ENCODE peak calls at places on chromosomes 6 and 20, in eight cellular contexts. One of them, this sample, is unnamed.

GRCh38 chr6:366972-367794 is 24.4 kb upstream of the IRF4 start:
- DNase-seq in GM12864: no peak
- DNase-seq in upper lobe of right lung: no peak
- DNase-seq in CD4-positive, alpha-beta T cell: no peak
- DNase-seq in WERI-Rb-1: no peak
- DNase-seq in mucosa of descending colon: peak
- DNase-seq in MCF 10A: no peak
- DNase-seq in endodermal cell: no peak
- DNase-seq in this sample: no peak

GRCh38 chr6:29834564-29835436 is 7.2 kb downstream of the HLA-G start:
- DNase-seq in GM12864: no peak
- DNase-seq in upper lobe of right lung: no peak
- DNase-seq in endodermal cell: peak
- DNase-seq in MCF 10A: peak
- DNase-seq in WERI-Rb-1: peak
- DNase-seq in mucosa of descending colon: no peak
- DNase-seq in CD4-positive, alpha-beta T cell: peak
- DNase-seq in this sample: peak

GRCh38 chr20:51687071-51687470 is 81.1 kb downstream of the ATP9A start:
- DNase-seq in GM12864: no peak
- DNase-seq in mucosa of descending colon: no peak
- DNase-seq in MCF 10A: peak
- DNase-seq in endodermal cell: no peak
- DNase-seq in upper lobe of right lung: no peak
- DNase-seq in WERI-Rb-1: no peak
- DNase-seq in CD4-positive, alpha-beta T cell: no peak
- DNase-seq in this sample: no peak

GRCh38 chr6:65045801-65046200 is 661.2 kb downstream of the EYS start:
- DNase-seq in WERI-Rb-1: no peak
- DNase-seq in mucosa of descending colon: no peak
- DNase-seq in CD4-positive, alpha-beta T cell: no peak
- DNase-seq in GM12864: no peak
- DNase-seq in MCF 10A: no peak
- DNase-seq in upper lobe of right lung: no peak
- DNase-seq in endodermal cell: no peak
- DNase-seq in this sample: no peak

GRCh38 chr6:157517601-157518359 is 136.8 kb downstream of the ZDHHC14 start:
- DNase-seq in GM12864: no peak
- DNase-seq in mucosa of descending colon: no peak
- DNase-seq in WERI-Rb-1: peak
- DNase-seq in endodermal cell: no peak
- DNase-seq in MCF 10A: no peak
- DNase-seq in CD4-positive, alpha-beta T cell: no peak
- DNase-seq in upper lobe of right lung: no peak
- DNase-seq in this sample: no peak

GRCh38 chr20:61263084-61263695 is 11.1 kb downstream of the CDH4 start:
- DNase-seq in endodermal cell: peak
- DNase-seq in mucosa of descending colon: no peak
- DNase-seq in MCF 10A: peak
- DNase-seq in upper lobe of right lung: no peak
- DNase-seq in WERI-Rb-1: no peak
- DNase-seq in CD4-positive, alpha-beta T cell: no peak
- DNase-seq in GM12864: no peak
- DNase-seq in this sample: no peak

GRCh38 chr6:5302995-5303622 is 41.8 kb downstream of the FARS2 start:
- DNase-seq in upper lobe of right lung: peak
- DNase-seq in endodermal cell: peak
- DNase-seq in WERI-Rb-1: peak
- DNase-seq in GM12864: peak
- DNase-seq in MCF 10A: peak
- DNase-seq in CD4-positive, alpha-beta T cell: peak
- DNase-seq in mucosa of descending colon: peak
- DNase-seq in this sample: peak

GRCh38 chr6:28648035-28648877 is 122.6 kb downstream of the GPX5 start:
- DNase-seq in WERI-Rb-1: peak
- DNase-seq in endodermal cell: peak
- DNase-seq in MCF 10A: peak
- DNase-seq in mucosa of descending colon: no peak
- DNase-seq in upper lobe of right lung: no peak
- DNase-seq in CD4-positive, alpha-beta T cell: no peak
- DNase-seq in GM12864: peak
- DNase-seq in this sample: peak

GRCh38 chr20:18722381-18722780 is 91.2 kb upstream of the SCP2D1 start:
- DNase-seq in MCF 10A: no peak
- DNase-seq in WERI-Rb-1: no peak
- DNase-seq in GM12864: no peak
- DNase-seq in CD4-positive, alpha-beta T cell: no peak
- DNase-seq in endodermal cell: no peak
- DNase-seq in mucosa of descending colon: no peak
- DNase-seq in upper lobe of right lung: no peak
- DNase-seq in this sample: no peak

GRCh38 chr6:131787079-131787478 is 20.7 kb upstream of the ENPP1 start:
- DNase-seq in endodermal cell: no peak
- DNase-seq in GM12864: no peak
- DNase-seq in WERI-Rb-1: no peak
- DNase-seq in upper lobe of right lung: no peak
- DNase-seq in CD4-positive, alpha-beta T cell: no peak
- DNase-seq in MCF 10A: no peak
- DNase-seq in mucosa of descending colon: no peak
- DNase-seq in this sample: no peak

GRCh38 chr6:131784561-131784960 is 23.3 kb upstream of the ENPP1 start:
- DNase-seq in MCF 10A: no peak
- DNase-seq in WERI-Rb-1: no peak
- DNase-seq in mucosa of descending colon: no peak
- DNase-seq in upper lobe of right lung: no peak
- DNase-seq in GM12864: no peak
- DNase-seq in endodermal cell: no peak
- DNase-seq in CD4-positive, alpha-beta T cell: no peak
- DNase-seq in this sample: no peak

GRCh38 chr6:131789219-131789618 is 18.6 kb upstream of the ENPP1 start:
- DNase-seq in GM12864: no peak
- DNase-seq in MCF 10A: no peak
- DNase-seq in upper lobe of right lung: no peak
- DNase-seq in endodermal cell: no peak
- DNase-seq in WERI-Rb-1: no peak
- DNase-seq in mucosa of descending colon: no peak
- DNase-seq in CD4-positive, alpha-beta T cell: no peak
- DNase-seq in this sample: no peak

GRCh38 chr6:131792091-131792496 is 15.7 kb upstream of the ENPP1 start:
- DNase-seq in GM12864: no peak
- DNase-seq in endodermal cell: peak
- DNase-seq in mucosa of descending colon: no peak
- DNase-seq in MCF 10A: peak
- DNase-seq in upper lobe of right lung: no peak
- DNase-seq in CD4-positive, alpha-beta T cell: no peak
- DNase-seq in WERI-Rb-1: no peak
- DNase-seq in this sample: no peak

DNA sequence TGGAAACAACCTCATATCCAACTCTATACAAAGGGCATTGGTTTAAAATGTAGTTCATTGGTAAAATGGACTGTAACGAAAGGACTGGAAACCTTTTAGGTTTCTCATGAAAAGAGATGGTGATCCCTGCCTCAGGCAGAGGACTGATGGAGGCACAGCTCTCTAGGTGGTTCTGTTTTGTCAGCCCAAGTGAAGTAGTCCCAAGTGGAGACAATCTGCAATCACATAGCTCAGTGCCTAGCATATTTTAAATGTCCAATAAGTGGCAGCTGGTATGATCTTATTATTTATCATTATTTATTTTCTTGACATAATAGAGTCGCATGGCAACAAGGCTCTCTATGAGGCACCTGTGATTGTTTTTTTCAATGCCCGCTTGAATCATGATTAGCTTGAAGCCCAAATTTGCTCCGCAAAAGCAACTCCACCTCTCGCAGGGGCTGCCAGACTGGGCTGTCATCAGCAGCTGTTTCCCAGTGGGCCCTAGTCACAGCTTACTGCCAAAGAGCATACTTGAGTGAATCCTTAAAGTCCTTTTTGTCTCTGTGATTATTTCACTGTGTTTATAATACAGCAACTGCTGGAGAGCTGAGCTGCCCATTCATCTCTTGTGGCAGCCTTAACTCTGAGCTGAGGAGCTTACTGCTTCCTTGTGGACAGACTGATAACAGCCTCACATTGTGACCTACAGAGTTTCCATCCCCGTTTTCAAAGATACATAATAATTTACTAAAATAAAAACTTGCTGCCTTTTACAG is 19.7 kb upstream of the ENPP1 start:
- DNase-seq in MCF 10A: no peak
- DNase-seq in GM12864: no peak
- DNase-seq in CD4-positive, alpha-beta T cell: no peak
- DNase-seq in endodermal cell: peak
- DNase-seq in WERI-Rb-1: no peak
- DNase-seq in upper lobe of right lung: no peak
- DNase-seq in mucosa of descending colon: no peak
- DNase-seq in this sample: no peak
- TF ChIP-seq CTCF in MCF 10A: no peak
- TF ChIP-seq CTCF in GM12864: no peak
- TF ChIP-seq CTCF in CD4-positive, alpha-beta T cell: no peak
- TF ChIP-seq CTCF in endodermal cell: peak
- TF ChIP-seq CTCF in WERI-Rb-1: no peak
- TF ChIP-seq CTCF in upper lobe of right lung: no peak
- TF ChIP-seq CTCF in mucosa of descending colon: no peak
- TF ChIP-seq CTCF in this sample: no peak

GRCh38 chr6:92759195-92759594 is 660.2 kb downstream of the EPHA7 start:
- DNase-seq in endodermal cell: no peak
- DNase-seq in GM12864: no peak
- DNase-seq in WERI-Rb-1: no peak
- DNase-seq in mucosa of descending colon: no peak
- DNase-seq in CD4-positive, alpha-beta T cell: no peak
- DNase-seq in MCF 10A: no peak
- DNase-seq in upper lobe of right lung: no peak
- DNase-seq in this sample: no peak

GRCh38 chr6:92756912-92757311 is 662.4 kb downstream of the EPHA7 start:
- DNase-seq in GM12864: no peak
- DNase-seq in MCF 10A: peak
- DNase-seq in WERI-Rb-1: no peak
- DNase-seq in mucosa of descending colon: no peak
- DNase-seq in endodermal cell: no peak
- DNase-seq in CD4-positive, alpha-beta T cell: no peak
- DNase-seq in upper lobe of right lung: no peak
- DNase-seq in this sample: no peak

GRCh38 chr6:92767101-92767500 is 652.3 kb downstream of the EPHA7 start:
- DNase-seq in MCF 10A: no peak
- DNase-seq in endodermal cell: no peak
- DNase-seq in CD4-positive, alpha-beta T cell: no peak
- DNase-seq in upper lobe of right lung: no peak
- DNase-seq in GM12864: no peak
- DNase-seq in WERI-Rb-1: no peak
- DNase-seq in mucosa of descending colon: no peak
- DNase-seq in this sample: no peak

GRCh38 chr6:92757926-92758325 is 661.4 kb downstream of the EPHA7 start:
- DNase-seq in endodermal cell: no peak
- DNase-seq in WERI-Rb-1: no peak
- DNase-seq in upper lobe of right lung: no peak
- DNase-seq in MCF 10A: no peak
- DNase-seq in CD4-positive, alpha-beta T cell: no peak
- DNase-seq in mucosa of descending colon: no peak
- DNase-seq in GM12864: no peak
- DNase-seq in this sample: no peak

GRCh38 chr6:92762414-92763374 is 656.7 kb downstream of the EPHA7 start:
- DNase-seq in mucosa of descending colon: no peak
- DNase-seq in MCF 10A: peak
- DNase-seq in upper lobe of right lung: no peak
- DNase-seq in endodermal cell: no peak
- DNase-seq in WERI-Rb-1: no peak
- DNase-seq in CD4-positive, alpha-beta T cell: no peak
- DNase-seq in GM12864: no peak
- DNase-seq in this sample: no peak
- TF ChIP-seq CTCF in mucosa of descending colon: no peak
- TF ChIP-seq CTCF in MCF 10A: no peak
- TF ChIP-seq CTCF in upper lobe of right lung: no peak
- TF ChIP-seq CTCF in endodermal cell: no peak
- TF ChIP-seq CTCF in WERI-Rb-1: no peak
- TF ChIP-seq CTCF in CD4-positive, alpha-beta T cell: no peak
- TF ChIP-seq CTCF in GM12864: no peak
- TF ChIP-seq CTCF in this sample: no peak

GRCh38 chr20:462199-462991 is at the start of gene TBC1D20:
- DNase-seq in mucosa of descending colon: peak
- DNase-seq in MCF 10A: peak
- DNase-seq in WERI-Rb-1: peak
- DNase-seq in upper lobe of right lung: peak
- DNase-seq in GM12864: peak
- DNase-seq in endodermal cell: peak
- DNase-seq in CD4-positive, alpha-beta T cell: peak
- DNase-seq in this sample: peak
- TF ChIP-seq CTCF in mucosa of descending colon: no peak
- TF ChIP-seq CTCF in MCF 10A: no peak
- TF ChIP-seq CTCF in WERI-Rb-1: peak
- TF ChIP-seq CTCF in upper lobe of right lung: no peak
- TF ChIP-seq CTCF in GM12864: peak
- TF ChIP-seq CTCF in endodermal cell: peak
- TF ChIP-seq CTCF in CD4-positive, alpha-beta T cell: peak
- TF ChIP-seq CTCF in this sample: peak

GRCh38 chr20:8176276-8176675 is 44.2 kb downstream of the PLCB1 start:
- DNase-seq in WERI-Rb-1: no peak
- DNase-seq in mucosa of descending colon: no peak
- DNase-seq in endodermal cell: no peak
- DNase-seq in MCF 10A: no peak
- DNase-seq in GM12864: no peak
- DNase-seq in upper lobe of right lung: no peak
- DNase-seq in CD4-positive, alpha-beta T cell: no peak
- DNase-seq in this sample: no peak

GRCh38 chr20:8168785-8169288 is 36.8 kb downstream of the PLCB1 start:
- DNase-seq in CD4-positive, alpha-beta T cell: no peak
- DNase-seq in upper lobe of right lung: no peak
- DNase-seq in GM12864: no peak
- DNase-seq in mucosa of descending colon: no peak
- DNase-seq in MCF 10A: no peak
- DNase-seq in WERI-Rb-1: no peak
- DNase-seq in endodermal cell: no peak
- DNase-seq in this sample: no peak

GRCh38 chr20:8170921-8171320 is 38.9 kb downstream of the PLCB1 start:
- DNase-seq in WERI-Rb-1: no peak
- DNase-seq in endodermal cell: no peak
- DNase-seq in MCF 10A: no peak
- DNase-seq in GM12864: no peak
- DNase-seq in mucosa of descending colon: no peak
- DNase-seq in CD4-positive, alpha-beta T cell: no peak
- DNase-seq in upper lobe of right lung: no peak
- DNase-seq in this sample: no peak

GRCh38 chr20:8166730-8167129 is 34.7 kb downstream of the PLCB1 start:
- DNase-seq in MCF 10A: no peak
- DNase-seq in CD4-positive, alpha-beta T cell: no peak
- DNase-seq in WERI-Rb-1: no peak
- DNase-seq in upper lobe of right lung: no peak
- DNase-seq in endodermal cell: no peak
- DNase-seq in mucosa of descending colon: no peak
- DNase-seq in GM12864: no peak
- DNase-seq in this sample: no peak

DNA sequence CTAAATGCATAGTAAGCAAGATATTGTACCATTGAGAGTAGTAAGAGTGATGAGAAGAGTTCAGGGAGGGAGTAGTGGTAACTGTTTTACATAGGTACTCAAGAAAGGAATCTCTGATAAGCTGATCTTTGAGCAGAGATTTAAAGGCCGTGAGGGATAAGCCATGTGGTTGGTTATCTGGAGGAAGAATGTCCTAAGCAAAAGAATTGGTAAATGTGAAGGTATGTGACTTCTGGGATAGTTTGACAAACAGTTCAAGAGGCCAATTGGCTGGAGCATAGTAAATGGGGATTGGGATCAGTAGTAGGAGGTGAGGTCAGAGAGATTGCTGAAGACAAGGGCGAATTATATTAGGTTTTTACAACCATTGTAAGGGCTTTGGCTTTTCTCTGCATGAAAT is 40.1 kb downstream of the PLCB1 start:
- DNase-seq in CD4-positive, alpha-beta T cell: no peak
- DNase-seq in WERI-Rb-1: no peak
- DNase-seq in MCF 10A: no peak
- DNase-seq in endodermal cell: no peak
- DNase-seq in upper lobe of right lung: no peak
- DNase-seq in mucosa of descending colon: no peak
- DNase-seq in GM12864: no peak
- DNase-seq in this sample: no peak
- TF ChIP-seq CTCF in CD4-positive, alpha-beta T cell: no peak
- TF ChIP-seq CTCF in WERI-Rb-1: no peak
- TF ChIP-seq CTCF in MCF 10A: no peak
- TF ChIP-seq CTCF in endodermal cell: no peak
- TF ChIP-seq CTCF in upper lobe of right lung: no peak
- TF ChIP-seq CTCF in mucosa of descending colon: no peak
- TF ChIP-seq CTCF in GM12864: no peak
- TF ChIP-seq CTCF in this sample: no peak

This sample was measured in GM20000.